ENCODE peak calls at places on chromosome 15, in four cellular contexts. R is hepatocyte, K is mesendoderm, U is GM23248. X is an unnamed sample. For H3K4me1, the result is how much of the 10 kb centered on the place peaks cover.

GRCh38 chr15:43939070-43939469 is 112.3 kb downstream of the WDR76 start:
- DNase-seq in R (no peak), K (no peak), U (peak), X (no peak)

GRCh38 chr15:91338763-91339162 is 238.7 kb downstream of the SV2B start:
- DNase-seq in R (peak), K (peak), U (peak), X (peak)

GRCh38 chr15:60213377-60214010 is 184.3 kb downstream of the ANXA2 start:
- DNase-seq in R (no peak), K (no peak), U (no peak), X (no peak)

GRCh38 chr15:51051776-51052175 is 42.9 kb downstream of the TNFAIP8L3 start:
- DNase-seq in R (no peak), K (no peak), U (peak), X (peak)

GRCh38 chr15:90160781-90161727 is 40.1 kb upstream of the SEMA4B start:
- DNase-seq in R (peak), K (no peak), U (no peak), X (no peak)

GRCh38 chr15:37093480-37094410 is 6.6 kb downstream of the MEIS2 start:
- DNase-seq in R (peak), K (no peak), U (peak), X (peak)

GRCh38 chr15:52104532-52105004 is 8.0 kb downstream of the BCL2L10 start:
- DNase-seq in R (no peak), K (no peak), U (no peak), X (no peak)

GRCh38 chr15:39692464-39693327 is 89.9 kb downstream of the FSIP1 start:
- DNase-seq in R (peak), K (no peak), U (no peak), X (peak)

GRCh38 chr15:94317211-94317610 is 85.8 kb downstream of the MCTP2 start:
- DNase-seq in R (no peak), K (no peak), U (no peak), X (no peak)

GRCh38 chr15:90188914-90189748 is 12.0 kb upstream of the SEMA4B start:
- DNase-seq in R (peak), K (no peak), U (no peak), X (no peak)

GRCh38 chr15:100159436-100159835 is 182.3 kb downstream of the ADAMTS17 start:
- DNase-seq in R (no peak), K (no peak), U (no peak), X (peak)

GRCh38 chr15:96849501-96849900 is 519.0 kb downstream of the NR2F2 start:
- DNase-seq in R (no peak), K (no peak), U (no peak), X (peak)

GRCh38 chr15:44296625-44297524 is 8.4 kb downstream of the GOLM2 start:
- DNase-seq in R (peak), K (peak), U (peak), X (peak)

GRCh38 chr15:70748281-70748747 is 15.0 kb downstream of the UACA start:
- DNase-seq in R (no peak), K (no peak), U (peak), X (no peak)

GRCh38 chr15:89097313-89097712 is 9.1 kb downstream of the ABHD2 start:
- DNase-seq in R (no peak), K (no peak), U (no peak), X (no peak)

GRCh38 chr15:89101302-89102191 is 13.3 kb downstream of the ABHD2 start:
- DNase-seq in R (peak), K (no peak), U (peak), X (peak)

GRCh38 chr15:89096664-89097063 is 8.4 kb downstream of the ABHD2 start:
- DNase-seq in R (no peak), K (no peak), U (no peak), X (no peak)

GRCh38 chr15:89098281-89098680 is 10.0 kb downstream of the ABHD2 start:
- DNase-seq in R (no peak), K (no peak), U (no peak), X (no peak)

DNA sequence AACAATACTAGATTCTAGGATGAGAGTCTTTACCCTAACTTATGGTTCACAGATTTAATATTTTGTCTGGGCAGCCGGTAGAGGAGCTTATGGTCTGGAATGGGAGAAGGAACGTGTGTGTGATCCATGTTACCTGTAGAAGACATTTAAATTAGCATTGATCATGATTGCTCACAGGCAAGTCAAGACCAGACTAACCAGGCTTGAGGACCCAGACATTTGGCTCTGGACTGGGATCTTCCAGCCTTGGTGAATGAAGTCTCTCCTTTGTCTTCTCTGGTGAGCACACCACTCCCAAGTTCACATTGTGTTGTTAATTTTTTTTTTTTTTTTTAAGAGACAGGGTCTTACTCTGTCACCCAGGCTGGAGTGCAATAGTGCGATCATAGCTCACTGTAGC is 11.7 kb downstream of the ABHD2 start:
- DNase-seq in R (no peak), K (no peak), U (no peak), X (no peak)
- H3K4me1 ChIP-seq in R (under half), K (under half), U (under half), X (under half)

GRCh38 chr15:62118446-62118964 is 46.6 kb downstream of the C2CD4B start:
- DNase-seq in R (no peak), K (no peak), U (peak), X (no peak)

GRCh38 chr15:62120776-62121175 is 44.3 kb downstream of the C2CD4B start:
- DNase-seq in R (no peak), K (no peak), U (no peak), X (no peak)

GRCh38 chr15:62121273-62122015 is 43.6 kb downstream of the C2CD4B start:
- DNase-seq in R (no peak), K (no peak), U (no peak), X (no peak)

GRCh38 chr15:62119926-62120273 is 45.2 kb downstream of the C2CD4B start:
- DNase-seq in R (no peak), K (no peak), U (no peak), X (no peak)

DNA sequence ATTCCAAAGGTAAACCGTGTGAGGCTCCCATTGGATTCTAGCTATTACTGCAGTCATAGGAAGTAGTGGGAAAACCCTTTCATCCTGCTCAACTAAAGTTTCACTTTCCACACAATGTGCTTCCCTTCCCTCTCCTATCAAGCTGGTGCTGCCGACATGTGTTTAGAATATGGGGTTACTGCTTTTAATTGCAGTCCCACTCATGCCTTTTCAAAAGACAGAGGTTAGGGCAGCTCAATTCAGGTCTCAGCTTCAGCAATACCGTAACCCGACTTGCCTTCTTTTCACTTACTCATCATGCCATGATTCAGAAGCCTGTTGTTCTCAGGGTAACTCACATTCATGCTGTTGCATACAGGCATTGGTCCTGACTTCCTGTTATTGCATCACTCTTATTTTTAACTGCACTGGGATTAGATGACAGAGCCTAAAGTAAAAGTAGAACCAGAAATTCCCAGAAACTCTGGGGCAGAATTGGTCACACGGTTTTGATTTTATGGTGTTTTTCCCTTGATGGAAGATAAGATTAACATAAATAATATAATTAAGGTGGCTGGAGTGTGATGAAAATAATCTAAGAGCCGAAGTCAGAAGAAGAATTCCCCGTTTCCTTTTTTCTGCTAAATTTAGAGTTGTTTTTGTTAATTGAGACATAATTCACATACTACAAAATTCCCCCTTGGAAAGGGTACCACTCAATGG is 45.7 kb downstream of the C2CD4B start:
- DNase-seq in R (peak), K (peak), U (peak), X (peak)
- H3K4me2 ChIP-seq in R (peak), K (no peak), U (peak), X (peak)

GRCh38 chr15:73685981-73686380 is 1.8 kb downstream of the CD276 start:
- DNase-seq in R (no peak), K (no peak), U (peak), X (no peak)
- H3K4me1 ChIP-seq in R (under half), K (under half), U (half or more), X (half or more)

GRCh38 chr15:31353931-31354330 is 27.3 kb downstream of the KLF13 start:
- DNase-seq in R (no peak), K (no peak), U (peak), X (no peak)
- H3K4me2 ChIP-seq in R (peak), K (no peak), U (peak), X (peak)

DNA sequence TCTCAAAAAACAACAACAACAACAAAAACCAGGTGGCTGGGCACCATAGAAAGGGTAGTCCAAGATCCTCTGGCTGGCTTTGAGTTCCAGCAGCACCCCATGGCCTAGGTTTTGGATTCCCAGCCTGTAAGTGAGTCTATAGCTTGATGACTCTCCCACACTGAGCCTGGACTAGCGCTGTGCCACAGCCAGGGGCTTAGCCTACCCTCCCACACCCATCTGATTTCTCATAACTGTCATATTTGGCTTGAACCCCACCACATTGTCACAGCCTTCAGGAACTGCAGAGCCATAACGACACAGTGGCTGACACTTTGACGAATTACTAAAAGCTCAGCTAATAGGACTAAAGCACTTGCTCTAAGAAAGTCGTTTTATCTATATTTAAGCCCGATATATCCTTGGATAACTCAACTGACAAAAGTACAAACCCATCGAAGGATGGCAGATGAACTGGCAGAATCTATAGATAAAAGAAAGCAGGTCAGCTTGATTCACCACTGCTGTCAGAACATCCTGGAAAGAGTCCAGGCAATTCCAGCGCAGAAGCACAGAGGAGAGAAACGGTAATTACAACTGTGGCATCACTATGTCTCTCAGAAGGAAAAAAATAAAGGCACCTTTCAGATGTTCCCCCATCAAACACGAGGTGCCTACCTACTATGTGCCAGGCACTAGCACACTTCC is 62.0 kb downstream of the HOMER2 start:
- DNase-seq in R (no peak), K (no peak), U (peak), X (peak)
- H3K4me1 ChIP-seq in R (under half), K (under half), U (under half), X (under half)

GRCh38 chr15:65821070-65821469 is 29.0 kb upstream of the DENND4A start:
- DNase-seq in R (no peak), K (no peak), U (no peak), X (no peak)
- H3K4me2 ChIP-seq in R (no peak), K (no peak), U (no peak), X (no peak)

DNA sequence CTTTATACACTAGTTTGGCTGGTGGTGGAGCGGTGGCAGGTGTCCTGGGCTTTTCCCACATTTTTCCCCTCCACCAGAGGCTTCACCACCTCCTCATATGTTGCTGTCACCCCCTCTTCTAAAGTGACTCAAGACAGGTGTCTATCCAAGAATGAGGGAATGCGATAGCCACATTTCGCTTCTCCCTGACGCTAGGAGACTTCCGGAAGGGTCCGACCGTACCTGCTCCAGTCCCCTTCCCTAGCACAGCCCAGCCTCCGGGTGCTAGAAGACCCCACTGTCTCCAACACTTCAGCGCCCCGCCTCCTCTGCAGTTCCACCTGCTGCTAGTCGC is 496 bp downstream of the SCAMP2 start:
- DNase-seq in R (no peak), K (no peak), U (no peak), X (no peak)
- H3K4me1 ChIP-seq in R (under half), K (under half), U (under half), X (under half)

X was measured in astrocyte.